ENCODE peak calls at places on chromosome 11, in five cellular contexts. B, G, D, F and H are unnamed samples. For H3K27me3, the result is how much of the 10 kb centered on the place peaks cover.

GRCh38 chr11:120182790-120183491 is 27.9 kb upstream of the OAF start:
- DNase-seq in B (no peak), G (peak), D (no peak), F (peak), H (peak)

GRCh38 chr11:71189768-71190315 is 62.5 kb downstream of the SHANK2 start:
- DNase-seq in B (no peak), G (no peak), D (no peak), F (no peak), H (no peak)

GRCh38 chr11:69963533-69964246 is 114.4 kb upstream of the ANO1 start:
- DNase-seq in B (no peak), G (no peak), D (peak), F (no peak), H (peak)

GRCh38 chr11:8763070-8763469 is 80.5 kb downstream of the RPL27A start:
- DNase-seq in B (no peak), G (no peak), D (no peak), F (no peak), H (no peak)

GRCh38 chr11:61885166-61885778 is 6.1 kb downstream of the FADS3 start:
- DNase-seq in B (no peak), G (no peak), D (no peak), F (no peak), H (no peak)

GRCh38 chr11:104120493-104121200 is 43.3 kb downstream of the PDGFD start:
- DNase-seq in B (no peak), G (no peak), D (no peak), F (no peak), H (no peak)

GRCh38 chr11:69351460-69351859 is 57.5 kb downstream of the MYEOV start:
- DNase-seq in B (peak), G (no peak), D (peak), F (no peak), H (peak)

GRCh38 chr11:70568504-70569172 is 170.3 kb downstream of the CTTN start:
- DNase-seq in B (peak), G (peak), D (peak), F (peak), H (no peak)

GRCh38 chr11:134110252-134110651 is 41.4 kb downstream of the JAM3 start:
- DNase-seq in B (no peak), G (no peak), D (no peak), F (no peak), H (no peak)

GRCh38 chr11:66327171-66328035 is 8.8 kb downstream of the RIN1 start:
- DNase-seq in B (peak), G (peak), D (peak), F (no peak), H (peak)

GRCh38 chr11:72091292-72091691 is 10.6 kb downstream of the LRRC51 start:
- DNase-seq in B (peak), G (peak), D (peak), F (peak), H (peak)

GRCh38 chr11:13278620-13279486 is 1.3 kb downstream of the BMAL1 start:
- DNase-seq in B (no peak), G (peak), D (no peak), F (no peak), H (no peak)
- H3K27me3 ChIP-seq in B (under half), G (under half), D (under half), F (under half), H (under half)

GRCh38 chr11:34632105-34632780 is 11.3 kb downstream of the EHF start:
- DNase-seq in B (no peak), G (peak), D (no peak), F (peak), H (peak)
- H3K4me3 ChIP-seq in B (no peak), G (no peak), D (no peak), F (no peak), H (peak)

DNA sequence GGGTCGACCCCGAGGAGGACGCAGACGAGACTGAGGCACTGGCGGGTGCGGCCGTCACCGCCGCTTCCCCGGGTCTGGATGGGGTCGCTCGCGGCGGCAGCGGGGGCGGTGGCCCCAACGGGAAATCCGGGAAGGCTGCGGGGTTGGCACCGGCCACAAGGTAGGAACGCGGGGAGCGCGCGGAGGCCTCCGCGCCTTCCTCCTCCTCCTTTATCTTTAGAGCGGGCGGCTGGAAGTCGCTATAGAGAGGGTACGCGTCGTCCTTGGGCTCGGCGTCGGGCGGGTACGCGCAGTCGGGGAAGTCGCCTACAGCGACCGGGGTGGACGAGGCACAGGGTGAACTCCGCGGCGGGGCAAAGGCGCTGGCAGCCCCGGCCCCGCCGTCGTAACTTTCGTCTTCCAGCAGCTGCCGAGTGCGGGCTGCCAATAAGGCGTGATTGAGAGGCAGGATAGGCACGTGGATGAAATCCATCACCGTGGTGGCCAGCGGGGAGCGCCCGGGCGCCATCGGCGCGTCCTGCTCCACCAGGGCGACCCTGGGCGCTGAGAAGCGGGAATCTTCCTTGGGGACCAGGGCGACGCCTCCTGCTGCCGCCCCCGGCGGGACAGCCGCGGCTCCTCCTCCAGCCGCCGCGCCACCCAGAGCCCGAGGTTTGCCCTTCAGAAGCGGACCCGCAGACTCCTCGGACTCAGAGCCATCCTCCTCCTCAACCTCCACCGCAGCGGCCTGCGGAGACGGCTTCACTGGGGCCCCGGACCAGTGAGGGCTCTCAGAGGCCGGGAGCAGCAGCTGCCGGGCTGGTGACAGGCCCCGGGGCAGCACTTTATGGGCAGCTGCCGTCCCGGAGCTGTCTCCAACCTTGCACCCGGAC is 1.7 kb downstream of the PGR start:
- DNase-seq in B (no peak), G (peak), D (no peak), F (peak), H (no peak)
- H3K27me3 ChIP-seq in B (half or more), G (half or more), D (under half), F (under half), H (half or more)

GRCh38 chr11:25052844-25053243 is 556.0 kb downstream of the LUZP2 start:
- DNase-seq in B (no peak), G (no peak), D (no peak), F (no peak), H (no peak)
- H3K4me3 ChIP-seq in B (no peak), G (no peak), D (no peak), F (no peak), H (no peak)

GRCh38 chr11:115133810-115134209 is 370.4 kb downstream of the CADM1 start:
- DNase-seq in B (no peak), G (no peak), D (no peak), F (no peak), H (no peak)

GRCh38 chr11:115129771-115130306 is 374.4 kb downstream of the CADM1 start:
- DNase-seq in B (no peak), G (no peak), D (no peak), F (no peak), H (no peak)

GRCh38 chr11:115134886-115135285 is 369.3 kb downstream of the CADM1 start:
- DNase-seq in B (no peak), G (no peak), D (no peak), F (no peak), H (no peak)

GRCh38 chr11:115135936-115136335 is 368.3 kb downstream of the CADM1 start:
- DNase-seq in B (no peak), G (no peak), D (no peak), F (no peak), H (no peak)

DNA sequence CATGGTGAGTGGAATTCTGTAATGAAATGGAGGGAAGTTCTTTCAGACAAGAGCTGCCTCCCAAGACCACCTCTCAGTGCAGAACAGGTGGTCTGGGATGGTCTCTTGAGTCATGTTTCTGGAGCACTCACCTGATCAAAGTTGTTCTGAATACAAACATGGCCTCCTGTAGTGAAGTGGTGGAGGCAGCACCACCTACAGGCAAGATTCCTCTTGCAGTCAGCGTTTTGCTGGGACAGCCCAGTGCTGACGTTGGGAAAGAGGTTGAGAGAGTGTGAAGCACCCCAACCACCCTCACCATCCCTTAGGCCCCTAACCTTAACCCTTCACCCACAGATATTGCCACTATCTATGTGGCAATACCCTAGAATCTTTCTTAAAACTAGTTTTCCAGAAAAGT is 371.4 kb downstream of the CADM1 start:
- DNase-seq in B (no peak), G (no peak), D (no peak), F (no peak), H (no peak)
- H3K27me3 ChIP-seq in B (under half), G (under half), D (under half), F (under half), H (under half)